ENCODE peak calls at places on chromosome 6, in four cellular contexts. P, R, L and J are unnamed samples.

GRCh38 chr6:81997091-81997926 is 244.8 kb upstream of the TENT5A start:
- DNase-seq in L (peak; percentile 84), R (peak; percentile 92), P (no peak), J (no peak)

GRCh38 chr6:97282238-97282725 is 734 bp downstream of the MMS22L start:
- DNase-seq in L (peak; percentile 14), P (no peak), R (no peak), J (no peak)

GRCh38 chr6:150567360-150567759 is 32.3 kb upstream of the PLEKHG1 start:
- DNase-seq in L (no peak), R (no peak), P (no peak), J (no peak)

GRCh38 chr6:107862383-107862782 is 38.3 kb upstream of the SCML4 start:
- DNase-seq in R (no peak), L (no peak), P (no peak), J (no peak)

GRCh38 chr6:33977606-33978438 is 168.1 kb downstream of the GRM4 start:
- DNase-seq in R (no peak), L (no peak), P (no peak), J (no peak)

GRCh38 chr6:132768051-132768517 is 10.4 kb upstream of the VNN2 start:
- DNase-seq in R (peak; percentile 46), L (peak; percentile 32), P (peak; percentile 41), J (peak; percentile 24)

GRCh38 chr6:106165885-106166485 is 79.8 kb downstream of the PRDM1 start:
- DNase-seq in P (no peak), R (peak; percentile 37), L (no peak), J (no peak)

GRCh38 chr6:140566706-140567330 is 1192.4 kb upstream of the CITED2 start:
- DNase-seq in R (peak; percentile 69), L (peak; percentile 71), P (no peak), J (no peak)

GRCh38 chr6:145212807-145213206 is 522.5 kb downstream of the EPM2A start:
- DNase-seq in R (no peak), P (no peak), L (no peak), J (no peak)

GRCh38 chr6:41073968-41074691 is 1.4 kb downstream of the NFYA start:
- DNase-seq in L (peak; percentile 33), R (peak; percentile 25), P (peak; percentile 49), J (no peak)

GRCh38 chr6:15905488-15906392 is 223.1 kb upstream of the MYLIP start:
- DNase-seq in R (no peak), L (peak; percentile 48), P (peak; percentile 24), J (no peak)

GRCh38 chr6:7073810-7074525 is 33.8 kb upstream of the RREB1 start:
- DNase-seq in P (peak; percentile 84), L (no peak), R (no peak), J (no peak)

GRCh38 chr6:37822851-37823682 is 3.5 kb downstream of the ZFAND3 start:
- DNase-seq in P (no peak), L (peak; percentile 41), R (peak; percentile 41), J (no peak)

GRCh38 chr6:1485678-1486077 is 96.3 kb downstream of the FOXF2 start:
- DNase-seq in R (peak; percentile 91), L (peak; percentile 80), P (no peak), J (no peak)

GRCh38 chr6:115398607-115399006 is 662.1 kb downstream of the FRK start:
- DNase-seq in P (no peak), L (no peak), R (no peak), J (no peak)

GRCh38 chr6:72580281-72580940 is 41.5 kb upstream of the KCNQ5 start:
- DNase-seq in R (peak; percentile 93), P (peak; percentile 2), L (peak; percentile 89), J (peak; percentile 31)
- TF ChIP-seq CTCF in R (peak; percentile 80), P (no peak), L (peak; percentile 80), J (no peak)

DNA sequence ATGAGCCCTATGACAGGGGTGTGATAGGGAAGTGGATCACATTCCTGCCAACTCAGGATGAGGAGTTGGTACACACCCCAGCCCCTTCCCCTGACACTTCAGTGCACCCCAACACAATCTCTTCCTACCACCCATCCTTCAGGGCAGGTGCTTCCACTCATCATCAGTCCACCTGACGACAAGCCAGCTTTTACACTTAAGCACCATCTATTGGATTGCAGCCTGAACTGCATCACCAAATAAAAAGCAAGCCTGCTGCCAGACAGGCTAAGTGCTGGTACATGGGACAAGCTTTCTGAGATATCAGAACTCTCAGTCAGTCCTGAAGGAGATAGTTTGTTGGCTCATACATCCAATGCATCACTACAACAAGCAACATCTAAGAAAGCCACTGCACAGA is 69.0 kb upstream of the TMEM200A start:
- DNase-seq in R (no peak), L (no peak), P (no peak), J (no peak)
- TF ChIP-seq CTCF in R (peak; percentile 5), L (no peak), P (no peak), J (no peak)

GRCh38 chr6:80489911-80490635 is 383.6 kb downstream of the BCKDHB start:
- DNase-seq in L (no peak), R (no peak), P (no peak), J (no peak)

DNA sequence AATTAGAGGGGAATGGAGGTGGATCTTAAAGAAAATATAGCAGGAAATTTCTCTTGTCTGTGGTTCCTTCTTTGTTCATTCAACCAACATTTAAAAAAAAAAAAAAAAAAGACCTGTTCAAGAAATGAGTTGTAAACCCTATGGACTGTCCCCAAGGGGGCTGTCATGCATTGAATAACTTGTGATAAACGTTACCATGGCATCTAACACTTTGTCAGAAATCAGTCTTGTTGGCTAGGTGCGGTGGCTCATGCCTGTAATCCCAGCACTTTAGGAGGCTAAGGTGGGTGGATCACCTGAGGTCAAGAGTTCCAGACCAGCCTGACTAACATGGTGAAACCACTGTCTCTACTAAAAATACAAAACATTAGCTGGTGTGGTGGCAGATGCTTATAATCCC is 381.7 kb downstream of the BCKDHB start:
- DNase-seq in L (no peak), R (no peak), P (no peak), J (no peak)
- TF ChIP-seq CTCF in L (no peak), R (no peak), P (no peak), J (no peak)

DNA sequence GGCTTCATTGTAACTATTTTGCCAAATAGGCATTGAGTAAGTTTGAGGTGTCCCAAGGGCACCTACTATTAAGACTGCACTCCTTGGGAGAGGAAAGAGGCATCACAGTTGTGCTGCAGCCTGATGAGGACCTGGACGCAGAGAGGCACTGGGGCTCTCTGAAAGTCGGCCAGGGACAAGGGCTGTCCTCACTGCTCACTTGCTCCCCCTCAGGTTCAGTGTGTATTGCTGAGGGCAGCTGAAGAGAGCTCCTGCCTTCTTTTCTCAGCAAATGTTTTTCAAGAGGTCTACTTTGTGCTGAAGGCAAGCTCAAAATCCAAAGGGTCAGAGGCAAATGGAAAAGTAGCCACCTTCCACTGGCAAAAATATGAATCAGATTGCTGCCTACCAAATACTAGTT is 331.8 kb downstream of the RIMS1 start:
- DNase-seq in P (no peak), R (peak; percentile 41), L (peak; percentile 43), J (peak; percentile 72)
- TF ChIP-seq CTCF in P (no peak), R (peak; percentile 71), L (peak; percentile 58), J (peak; percentile 53)